ENCODE peak calls at places on chromosomes 2 and 18, in eight cellular contexts. J is AG04449, Z is breast epithelium, O is suprapubic skin, D is IMR-90, X is endothelial cell of umbilical vein, H is RWPE2, F is body of pancreas. W is an unnamed sample.

GRCh38 chr2:127107622-127107999 is 657 bp upstream of the BIN1 start:
- DNase-seq in H (no peak), Z (no peak), O (peak), D (no peak), X (no peak), J (no peak), F (no peak), W (no peak)

GRCh38 chr2:162301151-162301804 is 17.2 kb downstream of the IFIH1 start:
- DNase-seq in H (no peak), Z (no peak), J (peak), D (peak), X (peak), O (no peak), F (peak), W (no peak)

GRCh38 chr2:30707304-30707903 is 99.8 kb downstream of the CAPN13 start:
- DNase-seq in F (no peak), D (no peak), J (no peak), H (no peak), X (no peak), O (no peak), Z (no peak), W (no peak)

GRCh38 chr2:10873790-10874437 is 37.8 kb upstream of the KCNF1 start:
- DNase-seq in X (no peak), O (no peak), J (peak), F (no peak), H (no peak), Z (no peak), D (peak), W (no peak)

GRCh38 chr2:197556456-197556855 is 40.6 kb downstream of the MOB4 start:
- DNase-seq in O (no peak), J (no peak), X (peak), D (peak), Z (no peak), F (no peak), H (no peak), W (no peak)

GRCh38 chr2:150916997-150917396 is 344.7 kb downstream of the RBM43 start:
- DNase-seq in F (no peak), H (no peak), J (no peak), Z (no peak), O (no peak), D (peak), X (no peak), W (peak)

GRCh38 chr2:52074139-52074719 is 1042.3 kb upstream of the NRXN1 start:
- DNase-seq in J (no peak), D (no peak), O (no peak), Z (no peak), X (no peak), F (no peak), H (no peak), W (no peak)

GRCh38 chr2:8144131-8144631 is 537.7 kb upstream of the ID2 start:
- DNase-seq in O (no peak), F (no peak), Z (no peak), J (no peak), H (no peak), D (no peak), X (no peak), W (no peak)

GRCh38 chr2:240168041-240168440 is 27.6 kb upstream of the OTOS start:
- DNase-seq in Z (no peak), H (peak), F (no peak), O (no peak), X (no peak), J (no peak), D (no peak), W (no peak)

GRCh38 chr2:183037660-183038340 is 457 bp downstream of the NCKAP1 start:
- DNase-seq in Z (peak), O (peak), X (no peak), F (no peak), D (no peak), H (peak), J (no peak), W (no peak)

GRCh38 chr2:160561551-160562280 is 68.1 kb upstream of the RBMS1 start:
- DNase-seq in X (no peak), H (no peak), D (peak), J (peak), F (no peak), Z (no peak), O (no peak), W (peak)

GRCh38 chr2:214801068-214801467 is 8.4 kb downstream of the BARD1 start:
- DNase-seq in J (no peak), X (peak), O (no peak), Z (no peak), D (peak), F (no peak), H (no peak), W (no peak)

GRCh38 chr18:37742436-37742835 is 176.8 kb upstream of the CELF4 start:
- DNase-seq in O (no peak), Z (no peak), H (no peak), X (no peak), D (no peak), J (no peak), F (no peak), W (no peak)

GRCh38 chr2:12055219-12055618 is 308.8 kb downstream of the LPIN1 start:
- DNase-seq in X (no peak), F (no peak), J (no peak), O (no peak), H (no peak), Z (no peak), D (no peak), W (no peak)

GRCh38 chr18:42053188-42053781 is 98.3 kb downstream of the PIK3C3 start:
- DNase-seq in D (peak), Z (no peak), J (no peak), X (peak), H (no peak), F (peak), O (no peak), W (no peak)

GRCh38 chr2:143397886-143398614 is 268.8 kb downstream of the ARHGAP15 start:
- DNase-seq in H (no peak), F (no peak), J (no peak), D (peak), Z (no peak), X (no peak), O (no peak), W (peak)

GRCh38 chr2:10438688-10439087 is 9.4 kb downstream of the ODC1 start:
- DNase-seq in O (no peak), F (no peak), Z (no peak), X (no peak), H (no peak), D (no peak), J (no peak), W (no peak)

GRCh38 chr2:45941758-45942738 is 290.6 kb downstream of the PRKCE start:
- DNase-seq in O (no peak), J (no peak), F (no peak), H (no peak), X (peak), D (peak), Z (no peak), W (no peak)

GRCh38 chr2:231355802-231356473 is 39.6 kb upstream of the B3GNT7 start:
- DNase-seq in Z (no peak), J (no peak), H (no peak), X (peak), D (no peak), F (no peak), O (no peak), W (no peak)

GRCh38 chr2:237598468-237599208 is 8.1 kb upstream of the RAB17 start:
- DNase-seq in X (no peak), O (no peak), Z (no peak), F (no peak), J (no peak), D (no peak), H (no peak), W (no peak)

GRCh38 chr2:72676341-72677025 is 149.3 kb downstream of the EXOC6B start:
- DNase-seq in J (no peak), D (peak), F (no peak), X (peak), O (no peak), H (no peak), Z (no peak), W (no peak)

GRCh38 chr2:24721470-24721869 is 71.7 kb downstream of the PTRHD1 start:
- DNase-seq in D (peak), X (peak), H (no peak), O (no peak), J (peak), Z (peak), F (peak), W (peak)

GRCh38 chr2:43110442-43110871 is 115.9 kb downstream of the ZFP36L2 start:
- DNase-seq in F (peak), D (peak), Z (no peak), H (no peak), O (no peak), J (peak), X (no peak), W (peak)

GRCh38 chr2:71827146-71827874 is 320.4 kb downstream of the CYP26B1 start:
- DNase-seq in H (no peak), O (no peak), D (no peak), X (no peak), Z (no peak), J (no peak), F (no peak), W (no peak)

GRCh38 chr2:19686439-19686838 is 215.3 kb downstream of the TTC32 start:
- DNase-seq in D (no peak), H (no peak), O (no peak), J (no peak), F (no peak), X (no peak), Z (no peak), W (no peak)

GRCh38 chr2:19688059-19688458 is 213.7 kb downstream of the TTC32 start:
- DNase-seq in F (no peak), D (no peak), J (no peak), H (no peak), X (no peak), O (no peak), Z (no peak), W (no peak)

GRCh38 chr2:19689769-19690168 is 212.0 kb downstream of the TTC32 start:
- DNase-seq in D (no peak), J (no peak), Z (no peak), F (no peak), O (no peak), X (no peak), H (no peak), W (no peak)

GRCh38 chr2:19685713-19686112 is 216.1 kb downstream of the TTC32 start:
- DNase-seq in H (no peak), F (no peak), J (no peak), O (no peak), X (no peak), Z (no peak), D (no peak), W (no peak)

DNA sequence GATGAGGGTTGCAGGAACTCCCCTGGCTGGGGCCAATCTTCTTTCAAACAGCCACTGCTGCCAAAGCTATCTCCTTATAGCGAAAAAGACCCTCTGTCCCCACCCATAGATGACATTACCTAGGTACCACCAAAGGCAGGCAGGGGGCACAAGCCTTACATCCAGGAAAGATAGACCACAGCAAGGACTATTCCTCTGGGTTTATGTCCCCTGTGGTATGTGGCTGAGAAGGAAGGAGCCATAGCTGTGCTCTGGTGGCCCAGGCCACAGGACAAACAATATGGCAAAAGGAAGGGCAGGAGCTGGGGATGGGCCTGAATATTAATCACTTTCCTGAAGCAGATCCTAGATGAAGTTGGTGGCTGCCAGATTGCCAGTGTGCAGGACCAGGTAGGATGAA is 214.5 kb downstream of the TTC32 start:
- DNase-seq in Z (no peak), O (no peak), D (peak), H (no peak), J (no peak), F (no peak), X (no peak), W (no peak)
- TF ChIP-seq CTCF in Z (no peak), O (no peak), D (peak), H (no peak), J (no peak), F (no peak), X (no peak), W (no peak)

GRCh38 chr2:145036421-145036901 is 516.5 kb upstream of the ZEB2 start:
- DNase-seq in X (no peak), J (no peak), D (peak), F (no peak), O (no peak), Z (no peak), H (no peak), W (peak)
- H3K4me3 ChIP-seq in X (no peak), J (no peak), D (no peak), F (no peak), O (no peak), Z (no peak), H (no peak), W (peak)

DNA sequence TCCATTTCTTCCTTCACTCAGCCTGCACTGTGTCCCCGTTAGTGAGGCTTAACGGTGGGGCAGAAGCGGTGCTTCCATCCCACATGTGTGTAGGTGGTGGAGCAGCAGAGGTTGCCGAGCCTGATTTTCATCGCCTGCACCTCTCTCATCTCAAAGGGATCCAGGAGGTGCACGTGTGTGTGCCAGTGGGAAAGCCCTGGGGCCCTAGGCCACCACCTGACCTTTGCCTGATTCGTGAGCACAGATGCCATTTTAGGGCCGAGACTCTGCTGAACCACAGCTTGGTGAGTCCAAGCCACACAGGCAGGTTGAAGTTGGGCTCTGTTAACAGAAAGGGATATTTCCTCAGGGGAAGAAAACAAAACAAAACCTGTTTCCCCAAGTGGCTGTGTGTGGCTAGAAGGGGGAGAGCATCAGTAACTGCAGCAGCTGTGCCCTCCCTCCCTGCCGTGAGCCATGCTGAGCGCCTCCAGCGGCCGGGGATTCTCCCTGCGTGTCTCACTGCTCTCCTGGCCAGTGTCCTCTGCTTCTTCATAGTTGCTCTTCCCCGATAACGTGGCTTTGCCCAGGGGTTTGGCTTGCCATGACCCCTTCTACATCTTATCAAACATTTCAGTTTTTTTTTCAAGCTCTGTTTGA is 81.5 kb downstream of the MAPRE2 start:
- DNase-seq in O (no peak), Z (no peak), H (no peak), F (no peak), X (no peak), D (no peak), J (no peak), W (no peak)
- TF ChIP-seq CTCF in O (no peak), Z (no peak), H (no peak), F (no peak), X (no peak), D (no peak), J (peak), W (no peak)

GRCh38 chr2:65232636-65233035 is 5.0 kb downstream of the ACTR2 start:
- DNase-seq in X (peak), D (peak), J (peak), Z (no peak), O (no peak), H (no peak), F (no peak), W (no peak)
- H3K4me3 ChIP-seq in X (no peak), D (no peak), J (no peak), Z (no peak), O (no peak), H (no peak), F (no peak), W (no peak)

DNA sequence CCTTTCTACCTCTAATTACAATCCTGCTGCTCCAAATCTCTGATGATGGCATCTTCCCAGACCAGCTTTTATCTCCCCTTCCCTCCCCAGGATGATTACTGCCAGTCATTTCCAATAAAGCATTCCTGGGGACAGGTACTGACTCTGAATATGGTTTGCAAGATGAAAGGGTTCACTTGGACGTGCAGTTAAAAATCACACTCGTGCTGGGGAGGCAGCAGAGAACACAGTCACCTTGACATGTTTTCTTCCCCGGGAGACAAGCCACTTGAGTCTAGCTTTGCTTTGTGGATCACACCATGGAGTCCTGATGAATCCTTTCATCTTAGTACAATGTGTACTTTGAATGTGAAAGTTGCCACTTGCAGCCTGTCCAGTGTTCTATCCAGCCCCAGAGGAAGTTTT is 175.0 kb downstream of the ALPK2 start:
- DNase-seq in X (no peak), F (no peak), D (no peak), O (no peak), Z (no peak), H (no peak), J (no peak), W (no peak)
- TF ChIP-seq CTCF in X (no peak), F (no peak), D (no peak), O (no peak), Z (no peak), H (no peak), J (no peak), W (no peak)

GRCh38 chr2:229269146-229269545 is 1.9 kb downstream of the PID1 start:
- DNase-seq in F (no peak), D (no peak), X (no peak), Z (no peak), H (no peak), J (no peak), O (no peak), W (no peak)
- H3K4me3 ChIP-seq in F (no peak), D (no peak), X (no peak), Z (peak), H (no peak), J (no peak), O (peak), W (no peak)

GRCh38 chr2:44291281-44292248 is 16.3 kb downstream of the SLC3A1 start:
- DNase-seq in F (peak), X (peak), J (no peak), O (no peak), D (peak), H (no peak), Z (peak), W (peak)

GRCh38 chr2:44295113-44295512 is 19.8 kb downstream of the SLC3A1 start:
- DNase-seq in D (no peak), H (no peak), Z (no peak), X (no peak), J (no peak), O (no peak), F (peak), W (no peak)

GRCh38 chr2:44297431-44297830 is 22.2 kb downstream of the SLC3A1 start:
- DNase-seq in F (no peak), O (no peak), Z (no peak), H (no peak), J (no peak), D (no peak), X (no peak), W (no peak)

GRCh38 chr2:44296653-44297052 is 21.4 kb downstream of the SLC3A1 start:
- DNase-seq in Z (no peak), D (no peak), J (no peak), F (no peak), O (no peak), X (no peak), H (no peak), W (no peak)

GRCh38 chr2:44295636-44296359 is 20.5 kb downstream of the SLC3A1 start:
- DNase-seq in X (no peak), J (no peak), F (no peak), H (no peak), Z (no peak), O (no peak), D (no peak), W (no peak)
- TF ChIP-seq CTCF in X (no peak), J (no peak), F (no peak), H (no peak), Z (peak), O (no peak), D (no peak), W (peak)

W was measured in AG09309.